ENCODE peak calls at places on chromosomes 4 and X, in eight cellular contexts. G is IMR-90; E is heart right ventricle; J is CD4-positive, alpha-beta T cell; P is uterus; Y is lower lobe of right lung; S is HCT116; X is ascending aorta. V is an unnamed sample.
A peak's percentile ranks its signal among the peaks of the same experiment; 100 is the strongest.

GRCh38 chrX:64186974-64187761 is 18.3 kb downstream of the AMER1 start:
- DNase-seq in G (no peak), E (peak; percentile 38), J (no peak), P (no peak), Y (no peak), S (no peak), X (no peak), V (no peak)

GRCh38 chrX:122582280-122582679 is 601.8 kb upstream of the GRIA3 start:
- DNase-seq in G (no peak), E (no peak), J (no peak), P (no peak), Y (no peak), S (no peak), X (no peak), V (no peak)

GRCh38 chr4:14184265-14184664 is 556.7 kb upstream of the BOD1L1 start:
- DNase-seq in G (peak; percentile 16), E (peak; percentile 29), J (no peak), P (peak; percentile 19), Y (no peak), S (no peak), X (no peak), V (no peak)

GRCh38 chr4:65310586-65310985 is 359.7 kb downstream of the EPHA5 start:
- DNase-seq in G (no peak), E (no peak), J (no peak), P (no peak), Y (no peak), S (no peak), X (no peak), V (no peak)

GRCh38 chrX:54810532-54810931 is 3.0 kb downstream of the MAGED2 start:
- DNase-seq in G (no peak), E (no peak), J (no peak), P (no peak), Y (no peak), S (no peak), X (no peak), V (no peak)

GRCh38 chr4:167023359-167023925 is 210.9 kb downstream of the SPOCK3 start:
- DNase-seq in G (no peak), E (no peak), J (no peak), P (no peak), Y (no peak), S (no peak), X (no peak), V (no peak)

GRCh38 chr4:116489739-116490138 is 595.6 kb downstream of the TRAM1L1 start:
- DNase-seq in G (no peak), E (no peak), J (no peak), P (no peak), Y (no peak), S (no peak), X (no peak), V (no peak)

GRCh38 chrX:29435396-29435795 is 780.0 kb upstream of the MAGEB2 start:
- DNase-seq in G (peak; percentile 37), E (no peak), J (no peak), P (no peak), Y (no peak), S (no peak), X (no peak), V (no peak)

GRCh38 chr4:143653031-143653430 is 47.4 kb downstream of the FREM3 start:
- DNase-seq in G (no peak), E (no peak), J (no peak), P (no peak), Y (no peak), S (no peak), X (no peak), V (no peak)

DNA sequence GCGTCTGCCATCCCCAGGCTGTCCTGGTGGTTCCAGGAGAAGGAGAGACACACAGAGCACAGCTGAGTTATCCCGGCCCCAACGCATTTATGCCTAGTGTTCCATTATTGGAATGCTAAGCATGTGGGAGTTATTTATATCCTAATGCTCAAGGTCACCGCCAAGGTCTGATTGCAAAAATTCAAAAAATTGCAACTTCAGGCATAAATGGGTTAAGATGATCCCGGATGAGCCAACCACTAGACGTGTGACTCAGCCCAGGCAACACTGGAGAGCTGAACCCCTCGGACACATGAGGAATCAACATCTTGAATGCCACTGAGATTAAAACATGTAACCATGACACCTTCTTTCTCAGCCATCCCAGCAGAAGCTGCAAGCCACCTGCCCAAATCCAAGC is 3.8 kb upstream of the ZCCHC4 start:
- DNase-seq in G (peak; percentile 51), E (no peak), J (no peak), P (no peak), Y (no peak), S (no peak), X (no peak), V (no peak)
- H3K27ac ChIP-seq in G (no peak overlapping the region), E (no peak overlapping the region), J (no peak overlapping the region), P (no peak overlapping the region), Y (no peak overlapping the region), S (no peak overlapping the region), X (no peak overlapping the region), V (no peak overlapping the region)

GRCh38 chr4:139300431-139301142 is 718 bp upstream of the NAA15 start:
- DNase-seq in G (peak; percentile 72), E (no peak), J (no peak), P (no peak), Y (no peak), S (no peak), X (peak; percentile 74), V (no peak)

GRCh38 chr4:139299536-139299935 is 1.8 kb upstream of the NAA15 start:
- DNase-seq in G (peak; percentile 47), E (no peak), J (no peak), P (no peak), Y (no peak), S (no peak), X (no peak), V (no peak)

GRCh38 chr4:139301821-139302611 is at the start of gene NDUFC1:
- DNase-seq in G (peak; percentile 35), E (peak; percentile 46), J (peak; percentile 46), P (peak; percentile 50), Y (peak; percentile 67), S (no peak), X (peak; percentile 77), V (peak; percentile 65)

GRCh38 chr4:139304920-139305319 is 2.6 kb upstream of the NDUFC1 start:
- DNase-seq in G (no peak), E (no peak), J (no peak), P (no peak), Y (no peak), S (no peak), X (no peak), V (no peak)

DNA sequence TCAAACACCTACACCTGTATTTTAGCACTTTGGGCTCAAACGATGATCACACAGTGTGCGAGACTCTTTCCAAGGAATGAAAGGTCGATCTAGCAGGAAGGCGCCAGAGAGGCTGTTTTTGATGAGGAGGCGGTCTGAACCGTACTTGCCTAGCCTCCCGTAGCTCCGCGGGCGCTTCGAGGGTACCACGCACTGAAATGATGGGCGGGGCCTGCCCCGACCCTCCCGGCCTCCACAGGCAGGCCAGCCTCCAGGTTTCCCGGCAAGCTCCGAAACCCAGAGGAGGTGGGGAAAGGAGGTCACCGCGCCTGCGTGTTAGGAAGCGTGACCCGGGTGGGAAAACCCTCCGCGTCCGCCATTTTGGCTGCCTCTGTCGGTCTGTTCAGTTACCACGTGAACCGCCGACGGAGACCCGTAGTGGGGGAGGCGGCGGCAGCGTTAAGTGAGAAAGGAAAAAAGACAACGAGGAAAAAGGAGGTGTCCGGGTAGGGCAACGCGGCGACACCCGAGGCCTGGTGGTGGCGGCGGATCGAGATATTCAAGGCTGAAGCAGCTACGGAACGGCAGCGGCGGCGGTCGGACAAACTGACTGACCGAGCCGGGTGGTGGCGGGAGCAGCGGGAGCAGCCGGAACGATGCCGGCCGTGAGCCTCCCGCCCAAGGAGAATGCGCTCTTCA is at the start of gene NAA15:
- DNase-seq in G (peak; percentile 97), E (peak; percentile 98), J (peak; percentile 96), P (peak; percentile 97), Y (peak; percentile 98), S (peak; percentile 97), X (peak; percentile 99), V (peak; percentile 97)
- TF ChIP-seq CTCF in G (no peak), E (no peak), J (no peak), P (peak; percentile 19), Y (no peak), S (no peak), X (no peak), V (no peak)

GRCh38 chrX:129086802-129087201 is 436.5 kb downstream of the SMARCA1 start:
- DNase-seq in G (no peak), E (no peak), J (no peak), P (no peak), Y (no peak), S (no peak), X (no peak), V (no peak)

GRCh38 chrX:129091097-129091496 is 432.2 kb downstream of the SMARCA1 start:
- DNase-seq in G (no peak), E (no peak), J (no peak), P (no peak), Y (no peak), S (no peak), X (no peak), V (no peak)
- H3K27ac ChIP-seq in G (no peak overlapping the region), E (no peak overlapping the region), J (no peak overlapping the region), P (no peak overlapping the region), Y (no peak overlapping the region), S (no peak overlapping the region), X (no peak overlapping the region), V (no peak overlapping the region)

GRCh38 chr4:7138223-7139166 is 53.8 kb upstream of the SORCS2 start:
- DNase-seq in G (no peak), E (no peak), J (no peak), P (no peak), Y (no peak), S (no peak), X (no peak), V (no peak)

GRCh38 chr4:7141151-7141550 is 51.2 kb upstream of the SORCS2 start:
- DNase-seq in G (no peak), E (no peak), J (no peak), P (no peak), Y (no peak), S (no peak), X (no peak), V (no peak)

GRCh38 chr4:7140692-7141069 is 51.7 kb upstream of the SORCS2 start:
- DNase-seq in G (no peak), E (no peak), J (no peak), P (no peak), Y (no peak), S (no peak), X (no peak), V (no peak)

GRCh38 chr4:7140062-7140691 is 52.2 kb upstream of the SORCS2 start:
- DNase-seq in G (no peak), E (no peak), J (no peak), P (no peak), Y (no peak), S (no peak), X (no peak), V (no peak)

DNA sequence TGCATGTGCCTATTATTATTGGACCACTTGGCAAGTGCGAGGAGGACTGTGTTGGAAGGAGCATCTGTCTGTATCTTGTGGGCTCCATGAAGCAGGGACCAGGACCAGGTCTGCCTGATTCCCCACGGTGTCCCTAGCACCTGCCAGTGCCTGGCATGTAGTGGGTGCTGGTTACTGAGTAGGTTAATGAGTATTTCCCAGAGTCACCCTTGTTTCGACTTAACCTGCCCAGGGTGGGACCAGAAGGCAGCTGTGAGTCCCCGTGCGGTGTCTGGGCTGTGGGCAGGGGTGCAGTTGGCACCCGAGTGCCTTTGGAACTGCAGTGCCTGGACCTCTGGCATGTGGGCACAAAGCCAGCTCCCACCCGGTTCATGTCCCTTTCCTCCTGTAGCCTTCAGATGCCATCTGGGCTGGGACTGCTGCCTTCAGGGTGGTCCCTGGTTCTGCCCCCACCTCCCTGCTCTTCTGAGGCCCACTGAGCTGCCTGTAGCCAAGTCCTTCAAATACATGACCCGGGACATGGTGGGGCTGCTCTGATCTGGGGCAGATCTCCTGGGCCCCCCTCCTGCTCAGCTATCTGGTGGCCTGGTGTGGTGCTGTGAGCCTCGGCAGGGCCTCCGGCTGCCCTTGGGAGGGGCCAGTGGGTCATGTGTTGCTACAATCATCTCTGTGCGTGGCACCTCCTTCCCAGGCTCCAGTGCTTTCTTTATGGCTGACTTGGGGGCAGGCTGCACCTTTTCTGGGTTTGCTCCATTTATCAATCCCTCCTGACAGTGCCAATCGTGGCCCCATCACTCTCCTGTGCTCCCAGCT is 53.0 kb upstream of the SORCS2 start:
- DNase-seq in G (no peak), E (no peak), J (no peak), P (no peak), Y (no peak), S (no peak), X (no peak), V (no peak)
- TF ChIP-seq CTCF in G (no peak), E (no peak), J (no peak), P (no peak), Y (no peak), S (no peak), X (no peak), V (no peak)